ENCODE peak calls at places on chromosomes 12 and 14, in four cellular contexts. V is iPS DF 6.9; C is CD8-positive, alpha-beta memory T cell; D is pancreas. K is an unnamed sample. For H3K9me3, the result is how much of the 10 kb centered on the place peaks cover.

GRCh38 chr14:92728781-92729364 is 19.6 kb downstream of the LGMN start:
- DNase-seq in V (no peak), C (no peak), D (no peak), K (no peak)

GRCh38 chr14:31000629-31001338 is 24.7 kb upstream of the AP4S1 start:
- DNase-seq in V (no peak), C (no peak), D (no peak), K (no peak)

GRCh38 chr12:95205685-95206084 is 11.6 kb downstream of the FGD6 start:
- DNase-seq in V (no peak), C (no peak), D (no peak), K (no peak)

GRCh38 chr14:50020799-50021198 is 95.6 kb downstream of the VCPKMT start:
- DNase-seq in V (no peak), C (no peak), D (no peak), K (no peak)

GRCh38 chr12:51496907-51497306 is 72.3 kb downstream of the SLC4A8 start:
- DNase-seq in V (no peak), C (no peak), D (no peak), K (no peak)

GRCh38 chr14:44700184-44700583 is 193.1 kb upstream of the FSCB start:
- DNase-seq in V (no peak), C (no peak), D (no peak), K (no peak)

GRCh38 chr14:21241218-21241819 is 27.9 kb downstream of the HNRNPC start:
- DNase-seq in V (no peak), C (no peak), D (no peak), K (no peak)

GRCh38 chr14:80095623-80096022 is 115.7 kb downstream of the DIO2 start:
- DNase-seq in V (no peak), C (no peak), D (no peak), K (no peak)

GRCh38 chr14:81406863-81407262 is 6.7 kb upstream of the STON2 start:
- DNase-seq in V (no peak), C (no peak), D (no peak), K (no peak)

GRCh38 chr14:45251912-45252311 is 1.1 kb downstream of the MIS18BP1 start:
- DNase-seq in V (no peak), C (no peak), D (no peak), K (no peak)

GRCh38 chr14:78902010-78902623 is 731.9 kb downstream of the NRXN3 start:
- DNase-seq in V (peak), C (no peak), D (peak), K (no peak)

GRCh38 chr12:126772171-126772864 is 1494.7 kb upstream of the TMEM132C start:
- DNase-seq in V (no peak), C (peak), D (no peak), K (peak)

GRCh38 chr12:58894040-58894439 is 26.3 kb downstream of the LRIG3 start:
- DNase-seq in V (no peak), C (no peak), D (no peak), K (no peak)

GRCh38 chr14:94451091-94451751 is 1.4 kb downstream of the SERPINA11 start:
- DNase-seq in V (no peak), C (no peak), D (no peak), K (no peak)

GRCh38 chr12:120365675-120366340 is 3.2 kb downstream of the MSI1 start:
- DNase-seq in V (no peak), C (no peak), D (peak), K (no peak)

GRCh38 chr14:36289954-36290353 is 30.5 kb downstream of the MBIP start:
- DNase-seq in V (no peak), C (no peak), D (no peak), K (no peak)

GRCh38 chr12:64459388-64460024 is 7.6 kb downstream of the TBK1 start:
- DNase-seq in V (no peak), C (no peak), D (no peak), K (no peak)

GRCh38 chr12:67772276-67773169 is 124.0 kb downstream of the DYRK2 start:
- DNase-seq in V (peak), C (no peak), D (no peak), K (no peak)

GRCh38 chr12:97716356-97716755 is 253.8 kb downstream of the RMST start:
- DNase-seq in V (peak), C (no peak), D (no peak), K (no peak)

GRCh38 chr14:21072102-21072501 is 2.0 kb downstream of the ARHGEF40 start:
- DNase-seq in V (no peak), C (no peak), D (no peak), K (no peak)

GRCh38 chr12:26648584-26648983 is 184.4 kb downstream of the ITPR2 start:
- DNase-seq in V (no peak), C (no peak), D (no peak), K (no peak)

GRCh38 chr12:130826151-130826801 is 12.8 kb downstream of the STX2 start:
- DNase-seq in V (peak), C (peak), D (peak), K (peak)

GRCh38 chr14:44783899-44784298 is 177.8 kb downstream of the KLHL28 start:
- DNase-seq in V (no peak), C (no peak), D (no peak), K (no peak)

GRCh38 chr12:25958254-25959068 is at the start of gene RASSF8:
- DNase-seq in V (peak), C (no peak), D (peak), K (no peak)

GRCh38 chr14:90409209-90409730 is 12.4 kb downstream of the CALM1 start:
- DNase-seq in V (no peak), C (no peak), D (no peak), K (no peak)

GRCh38 chr14:82313889-82314288 is 780.2 kb upstream of the SEL1L start:
- DNase-seq in V (no peak), C (no peak), D (no peak), K (no peak)

GRCh38 chr14:77409131-77409533 is 14.2 kb downstream of the NOXRED1 start:
- DNase-seq in V (peak), C (no peak), D (no peak), K (no peak)

GRCh38 chr14:22907429-22907828 is 11.5 kb downstream of the RBM23 start:
- DNase-seq in V (no peak), C (no peak), D (no peak), K (no peak)

GRCh38 chr12:24776856-24777255 is 172.0 kb downstream of the BCAT1 start:
- DNase-seq in V (no peak), C (no peak), D (no peak), K (no peak)

GRCh38 chr14:88895116-88895515 is 70.7 kb downstream of the TTC8 start:
- DNase-seq in V (no peak), C (no peak), D (no peak), K (no peak)

GRCh38 chr12:120833849-120834248 is 70.3 kb downstream of the SPPL3 start:
- DNase-seq in V (no peak), C (no peak), D (no peak), K (no peak)

GRCh38 chr14:19900999-19901398 is 19.4 kb upstream of the OR4K5 start:
- DNase-seq in V (no peak), C (no peak), D (no peak), K (no peak)

GRCh38 chr12:5945071-5946008 is at the start of gene ANO2:
- DNase-seq in V (no peak), C (no peak), D (no peak), K (no peak)

GRCh38 chr14:26775765-26776577 is 178.1 kb upstream of the NOVA1 start:
- DNase-seq in V (no peak), C (no peak), D (no peak), K (no peak)

GRCh38 chr14:23183479-23183878 is at the start of gene SLC7A8:
- DNase-seq in V (no peak), C (no peak), D (peak), K (no peak)

GRCh38 chr14:101109347-101109638 is 205.8 kb upstream of the RTL1 start:
- DNase-seq in V (no peak), C (no peak), D (no peak), K (no peak)

GRCh38 chr14:63468273-63468672 is 74.9 kb downstream of the PPP2R5E start:
- DNase-seq in V (no peak), C (no peak), D (no peak), K (no peak)
- H3K9me3 ChIP-seq in V (under half), C (under half), D (under half), K (under half)

DNA sequence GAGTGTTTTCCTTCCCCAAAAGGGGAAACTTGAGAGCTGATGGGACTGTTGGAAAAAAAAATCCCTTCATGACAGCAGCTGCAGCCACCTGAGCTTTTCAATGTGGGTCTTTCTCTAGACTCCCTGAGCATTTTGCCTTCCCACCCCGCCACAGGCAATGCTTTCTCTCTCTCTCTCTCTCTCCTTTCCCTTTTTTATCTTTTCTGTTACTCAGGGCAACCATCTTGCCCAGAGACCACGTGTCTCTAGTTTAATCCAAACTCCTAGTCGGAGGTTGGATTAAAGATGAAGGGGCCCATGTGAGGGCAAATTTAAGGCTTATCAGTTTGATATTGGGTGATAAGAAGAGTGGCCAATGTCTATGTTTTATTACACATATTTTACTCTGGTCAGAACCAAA is 25.9 kb upstream of the B4GALNT1 start:
- DNase-seq in V (no peak), C (no peak), D (no peak), K (no peak)
- H3K9me3 ChIP-seq in V (under half), C (under half), D (under half), K (under half)

DNA sequence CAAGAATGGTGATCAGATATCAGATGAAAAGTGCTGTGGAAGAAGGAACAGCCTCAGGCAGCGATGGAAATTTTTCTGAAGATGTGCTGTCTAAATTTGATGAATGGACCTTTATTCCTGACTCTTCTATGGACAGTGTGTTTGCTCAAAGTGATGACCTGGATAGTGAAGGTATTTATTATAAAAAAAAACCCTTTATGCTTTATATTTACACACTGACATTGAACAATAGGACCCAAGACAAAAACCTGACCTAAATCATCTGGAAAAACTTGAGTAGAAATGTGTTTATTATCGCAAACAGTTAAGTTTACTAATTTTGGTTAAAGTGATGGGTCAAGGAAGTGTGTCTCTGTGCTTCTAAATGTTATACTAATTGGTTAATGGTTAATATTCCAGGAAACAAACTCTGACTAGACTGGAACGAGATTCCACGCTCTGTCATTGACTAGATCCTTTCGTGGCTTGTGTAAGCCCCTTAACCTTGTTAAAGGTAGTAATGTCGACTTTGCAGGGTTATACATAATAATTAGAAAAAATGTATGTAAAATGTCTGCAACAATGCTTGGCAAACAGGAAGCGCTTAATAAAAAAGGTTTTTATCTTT is 62.7 kb downstream of the LRRK2 start:
- DNase-seq in V (no peak), C (no peak), D (no peak), K (no peak)
- H3K9me3 ChIP-seq in V (under half), C (under half), D (under half), K (under half)

DNA sequence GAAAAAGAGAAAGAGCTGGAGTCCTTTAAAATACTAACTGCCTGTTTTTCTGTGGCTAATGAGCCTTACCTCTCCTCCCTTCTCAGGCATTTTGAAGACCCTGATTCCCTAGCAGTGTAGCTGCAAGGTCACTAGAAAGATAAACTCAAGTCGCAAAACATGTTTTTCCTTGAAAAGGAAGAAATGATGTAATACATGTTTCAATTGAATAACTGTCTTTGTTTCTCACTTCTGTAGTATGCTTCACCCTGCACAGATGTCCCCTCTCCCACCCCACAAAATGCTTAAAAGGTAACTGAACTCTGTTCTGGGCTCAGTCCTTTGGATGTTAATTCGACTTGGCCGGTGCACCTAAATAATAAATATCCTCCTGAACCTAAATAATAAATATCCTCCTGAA is 1350.3 kb downstream of the TMEM121 start:
- DNase-seq in V (no peak), C (no peak), D (no peak), K (no peak)
- H3K9me3 ChIP-seq in V (under half), C (under half), D (under half), K (under half)

GRCh38 chr12:57655541-57656240 is 22.7 kb upstream of the B4GALNT1 start:
- DNase-seq in V (no peak), C (no peak), D (no peak), K (no peak)

GRCh38 chr12:57666897-57667296 is 27.0 kb upstream of the OS9 start:
- DNase-seq in V (no peak), C (no peak), D (no peak), K (no peak)

GRCh38 chr12:57657744-57658143 is 24.7 kb upstream of the B4GALNT1 start:
- DNase-seq in V (no peak), C (no peak), D (peak), K (no peak)

GRCh38 chr12:57661376-57661775 is 28.4 kb upstream of the B4GALNT1 start:
- DNase-seq in V (no peak), C (no peak), D (no peak), K (no peak)
- H3K9me3 ChIP-seq in V (under half), C (under half), D (under half), K (under half)

DNA sequence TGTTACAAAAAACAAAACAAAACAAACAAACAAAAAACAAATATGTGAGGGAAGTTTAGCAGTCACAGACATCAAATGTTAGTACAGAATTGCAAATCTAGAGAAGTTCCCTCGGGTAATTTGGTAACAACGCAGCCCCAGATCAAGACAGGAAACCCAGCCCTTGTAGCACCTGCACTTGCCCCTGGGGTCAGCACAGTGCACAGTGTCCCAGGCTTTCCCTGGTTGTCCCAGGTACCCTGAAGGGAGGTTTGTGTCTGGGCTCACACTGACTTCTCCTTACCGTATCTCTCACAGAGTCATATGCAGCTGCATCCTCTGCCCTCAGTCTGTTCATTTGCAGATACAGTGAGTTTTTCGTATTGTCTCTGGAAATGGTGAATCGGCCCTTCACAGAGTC is 528.9 kb downstream of the TMEM121 start:
- DNase-seq in V (no peak), C (no peak), D (no peak), K (no peak)
- H3K9me3 ChIP-seq in V (under half), C (under half), D (under half), K (under half)

DNA sequence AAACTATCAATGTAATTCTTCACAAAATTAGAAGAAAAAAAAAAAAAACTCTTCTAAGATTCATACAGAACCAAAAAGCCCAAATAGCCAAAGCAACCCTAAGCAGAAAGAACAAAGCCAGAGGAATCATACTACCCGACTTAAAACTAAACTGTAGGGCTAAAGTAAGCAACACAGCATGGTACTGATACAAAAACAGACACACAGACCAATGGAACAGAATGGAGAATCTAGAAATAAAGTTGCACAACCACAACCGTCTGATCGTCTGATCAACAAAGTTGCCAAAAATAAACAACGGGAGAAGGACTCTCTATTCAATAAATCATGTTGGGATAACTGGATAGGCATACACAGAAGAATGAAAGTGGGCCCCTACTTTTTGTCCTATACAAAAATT is 16.9 kb downstream of the CDK17 start:
- DNase-seq in V (no peak), C (no peak), D (no peak), K (no peak)
- H3K9me3 ChIP-seq in V (under half), C (under half), D (under half), K (under half)

GRCh38 chr14:38481939-38482678 is 226.2 kb upstream of the CLEC14A start:
- DNase-seq in V (no peak), C (no peak), D (no peak), K (no peak)
- H3K9me3 ChIP-seq in V (under half), C (under half), D (under half), K (under half)

GRCh38 chr14:84806627-84807026 is 723.3 kb upstream of the FLRT2 start:
- DNase-seq in V (no peak), C (no peak), D (no peak), K (no peak)
- H3K9me3 ChIP-seq in V (under half), C (under half), D (under half), K (under half)

GRCh38 chr12:4451694-4452093 is 6.1 kb upstream of the FGF6 start:
- DNase-seq in V (no peak), C (no peak), D (no peak), K (no peak)
- H3K9me3 ChIP-seq in V (under half), C (under half), D (under half), K (under half)